ENCODE peak calls at places on chromosomes 5 and 9, in four cellular contexts. O is fibroblast of lung, T is neural progenitor cell, S is GM23248. L is an unnamed sample.

GRCh38 chr5:35773936-35774335 is 82.8 kb upstream of the IL7R start:
- DNase-seq in O (peak; percentile 56), T (no peak), S (peak; percentile 76), L (no peak)

GRCh38 chr9:80147866-80148265 is 576.1 kb downstream of the TLE4 start:
- DNase-seq in O (no peak), T (peak; percentile 36), S (no peak), L (no peak)

GRCh38 chr5:37615184-37615583 is 224.7 kb downstream of the GDNF start:
- DNase-seq in O (peak; percentile 97), T (no peak), S (peak; percentile 95), L (peak; percentile 48)

GRCh38 chr5:84382363-84383295 is 2.1 kb downstream of the EDIL3 start:
- DNase-seq in O (peak; percentile 81), T (peak; percentile 82), S (peak; percentile 47), L (peak; percentile 66)

GRCh38 chr9:87255437-87256155 is 242.1 kb upstream of the DAPK1 start:
- DNase-seq in O (peak; percentile 25), T (no peak), S (peak; percentile 48), L (no peak)

GRCh38 chr5:141617682-141618029 is 1.1 kb downstream of the DIAPH1 start:
- DNase-seq in O (no peak), T (peak; percentile 18), S (peak; percentile 56), L (no peak)

GRCh38 chr5:1510631-1511030 is 13.1 kb downstream of the LPCAT1 start:
- DNase-seq in O (no peak), T (no peak), S (no peak), L (no peak)

GRCh38 chr5:33690736-33691135 is 201.1 kb downstream of the ADAMTS12 start:
- DNase-seq in O (peak; percentile 96), T (no peak), S (peak; percentile 95), L (no peak)

GRCh38 chr5:87410941-87411340 is 1.8 kb downstream of the CCNH start:
- DNase-seq in O (peak; percentile 96), T (no peak), S (peak; percentile 87), L (no peak)

GRCh38 chr5:35832757-35833156 is 23.9 kb upstream of the IL7R start:
- DNase-seq in O (no peak), T (no peak), S (peak; percentile 28), L (no peak)

GRCh38 chr5:159220206-159220605 is 10.9 kb upstream of the RNF145 start:
- DNase-seq in O (no peak), T (no peak), S (peak; percentile 22), L (no peak)

GRCh38 chr9:131539223-131539923 is 6.0 kb upstream of the PRRT1B start:
- DNase-seq in O (no peak), T (no peak), S (no peak), L (no peak)

GRCh38 chr9:90044710-90045151 is 439.9 kb downstream of the GADD45G start:
- DNase-seq in O (peak; percentile 40), T (no peak), S (peak; percentile 47), L (peak; percentile 7)

GRCh38 chr5:154163327-154163997 is 27.1 kb upstream of the GALNT10 start:
- DNase-seq in O (no peak), T (peak; percentile 42), S (no peak), L (no peak)

GRCh38 chr5:61162832-61163567 is 732 bp upstream of the SMIM15 start:
- DNase-seq in O (peak; percentile 33), T (peak; percentile 15), S (peak; percentile 53), L (peak; percentile 21)

GRCh38 chr5:95153581-95153980 is 131.3 kb downstream of the MCTP1 start:
- DNase-seq in O (peak; percentile 11), T (no peak), S (no peak), L (peak; percentile 69)

GRCh38 chr5:116044073-116044472 is 11.8 kb downstream of the ARL14EPL start:
- DNase-seq in O (no peak), T (no peak), S (no peak), L (no peak)

GRCh38 chr5:83543898-83544297 is 72.4 kb downstream of the VCAN start:
- DNase-seq in O (no peak), T (no peak), S (no peak), L (no peak)

GRCh38 chr5:166772770-166773169 is 1518.7 kb upstream of the WWC1 start:
- DNase-seq in O (peak; percentile 60), T (no peak), S (peak; percentile 3), L (no peak)

DNA sequence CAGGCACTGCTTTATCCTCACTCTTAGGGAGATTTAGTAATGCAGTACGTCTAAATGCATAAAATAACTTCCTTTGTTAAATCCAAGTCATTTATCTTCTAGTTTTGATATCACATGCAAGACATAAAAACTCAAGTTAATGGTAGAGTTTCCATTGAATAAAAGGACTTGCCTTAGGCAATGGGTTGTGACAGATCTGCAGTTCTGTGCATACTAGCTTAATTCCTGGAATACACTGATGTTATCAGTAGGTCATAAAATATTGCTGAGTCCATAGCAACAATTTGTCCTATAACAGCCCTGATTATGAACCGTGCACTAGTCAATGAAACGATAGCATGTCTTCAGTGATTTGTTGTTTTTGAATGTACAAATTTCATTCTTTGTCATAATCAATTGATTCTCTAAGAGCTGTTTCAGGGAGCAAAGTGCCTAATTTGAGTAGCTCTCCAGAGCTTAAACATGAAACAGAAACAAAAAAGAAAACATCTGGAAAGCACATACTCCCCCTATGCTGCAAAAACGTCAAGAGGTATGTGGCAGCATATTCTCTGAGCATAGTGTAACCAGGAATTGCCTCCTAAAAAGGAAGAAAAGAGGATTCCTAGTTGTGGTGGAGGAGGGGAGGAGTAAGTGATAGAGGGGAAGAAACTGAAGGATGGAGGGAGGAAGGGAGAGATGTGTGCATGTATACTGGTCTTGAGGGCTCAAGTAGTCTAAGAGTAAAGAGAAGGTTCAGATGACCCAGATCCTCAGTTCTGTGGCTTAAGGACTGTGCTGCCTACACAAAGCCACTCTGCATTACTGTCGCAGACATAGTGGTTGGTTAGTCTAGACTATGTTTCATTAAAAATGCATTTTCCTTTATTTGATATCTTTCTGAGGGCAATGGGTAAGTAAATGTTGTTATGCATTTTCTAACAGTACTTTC is 589.2 kb downstream of the PRR16 start:
- DNase-seq in O (no peak), T (no peak), S (no peak), L (no peak)
- TF ChIP-seq EZH2 in O (no peak), T (no peak), S (no peak), L (no peak)

DNA sequence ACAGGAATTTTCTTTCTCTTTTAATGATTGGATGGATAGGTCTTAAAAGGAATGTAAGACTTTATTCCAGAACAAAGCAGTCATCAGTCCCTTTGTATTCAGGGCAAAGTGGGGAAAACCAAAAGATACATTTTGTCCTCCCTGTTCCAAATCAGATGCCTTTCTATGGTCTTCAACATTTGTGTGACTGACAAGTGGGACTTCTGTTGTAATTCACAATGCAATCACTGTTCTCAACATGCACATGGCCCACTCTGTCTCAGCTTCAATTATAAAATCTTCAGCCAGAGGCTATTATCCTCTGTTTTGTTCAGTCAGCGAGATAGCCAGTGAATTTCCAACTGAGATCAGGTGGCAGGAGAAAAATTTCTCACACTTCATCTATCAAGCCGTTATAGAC is 95.5 kb upstream of the ERBIN start:
- DNase-seq in O (peak; percentile 54), T (peak; percentile 56), S (no peak), L (no peak)
- H3K27ac ChIP-seq in O (no peak overlapping the region), T (peak overlapping the region; percentile 90), S (no peak overlapping the region), L (no peak overlapping the region)

GRCh38 chr5:80033513-80033912 is 1.6 kb upstream of the THBS4 start:
- DNase-seq in O (no peak), T (no peak), S (no peak), L (no peak)

GRCh38 chr5:80036621-80037020 is 1.5 kb downstream of the THBS4 start:
- DNase-seq in O (no peak), T (no peak), S (no peak), L (no peak)

GRCh38 chr5:80034962-80035821 is at the start of gene THBS4:
- DNase-seq in O (no peak), T (peak; percentile 76), S (peak; percentile 16), L (no peak)

GRCh38 chr5:80035839-80036238 is 691 bp downstream of the THBS4 start:
- DNase-seq in O (no peak), T (peak; percentile 22), S (no peak), L (no peak)

DNA sequence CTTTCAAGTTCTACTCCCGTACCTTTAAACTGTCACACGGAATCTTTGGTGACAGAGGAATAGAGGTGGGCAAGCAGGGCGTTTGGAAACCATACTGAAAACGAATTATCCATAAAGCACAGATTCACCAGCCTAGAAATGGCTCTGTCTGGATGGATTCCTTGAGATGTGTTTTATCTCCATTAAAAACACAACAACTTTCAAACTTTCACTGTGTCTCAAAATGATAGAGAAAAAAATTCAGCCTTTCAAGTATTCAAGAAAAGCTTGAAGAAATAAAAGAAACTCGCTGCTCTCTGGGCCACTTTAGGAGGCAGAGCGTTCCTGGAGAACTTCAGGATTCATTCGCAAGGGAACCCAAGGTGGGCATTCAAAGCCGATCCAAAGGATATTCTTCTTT is 589 bp upstream of the THBS4 start:
- DNase-seq in O (no peak), T (peak; percentile 27), S (no peak), L (no peak)
- TF ChIP-seq EZH2 in O (no peak), T (no peak), S (peak; percentile 80), L (no peak)

GRCh38 chr9:629136-629535 is 212.4 kb upstream of the DMRT1 start:
- DNase-seq in O (no peak), T (no peak), S (no peak), L (no peak)

GRCh38 chr9:627571-627970 is 213.9 kb upstream of the DMRT1 start:
- DNase-seq in O (no peak), T (no peak), S (no peak), L (peak; percentile 26)

GRCh38 chr9:626591-626990 is 214.9 kb upstream of the DMRT1 start:
- DNase-seq in O (no peak), T (no peak), S (peak; percentile 49), L (peak; percentile 35)

GRCh38 chr9:631596-631995 is 209.9 kb upstream of the DMRT1 start:
- DNase-seq in O (peak; percentile 81), T (no peak), S (peak; percentile 17), L (no peak)

DNA sequence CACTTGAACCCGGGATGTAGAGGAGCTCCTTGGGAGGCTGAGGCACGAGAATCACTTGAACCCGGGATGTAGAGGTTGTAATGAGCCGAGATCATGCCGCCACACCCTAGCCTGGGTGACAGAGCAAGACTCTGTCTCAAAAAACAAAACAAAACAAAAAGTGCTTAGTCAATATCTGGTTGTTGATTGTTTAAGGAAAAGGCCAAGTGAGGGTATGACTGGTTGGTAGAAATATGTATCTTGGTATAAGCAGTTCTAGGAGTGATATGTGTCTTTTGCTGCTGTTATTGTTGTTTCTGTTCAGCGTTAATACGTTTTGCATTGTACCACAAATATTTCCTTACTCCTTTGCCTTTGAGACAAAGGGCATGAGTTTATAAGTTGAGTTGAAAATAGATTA is 210.7 kb upstream of the DMRT1 start:
- DNase-seq in O (no peak), T (no peak), S (peak; percentile 26), L (no peak)
- H3K27ac ChIP-seq in O (no peak overlapping the region), T (no peak overlapping the region), S (no peak overlapping the region), L (no peak overlapping the region)

DNA sequence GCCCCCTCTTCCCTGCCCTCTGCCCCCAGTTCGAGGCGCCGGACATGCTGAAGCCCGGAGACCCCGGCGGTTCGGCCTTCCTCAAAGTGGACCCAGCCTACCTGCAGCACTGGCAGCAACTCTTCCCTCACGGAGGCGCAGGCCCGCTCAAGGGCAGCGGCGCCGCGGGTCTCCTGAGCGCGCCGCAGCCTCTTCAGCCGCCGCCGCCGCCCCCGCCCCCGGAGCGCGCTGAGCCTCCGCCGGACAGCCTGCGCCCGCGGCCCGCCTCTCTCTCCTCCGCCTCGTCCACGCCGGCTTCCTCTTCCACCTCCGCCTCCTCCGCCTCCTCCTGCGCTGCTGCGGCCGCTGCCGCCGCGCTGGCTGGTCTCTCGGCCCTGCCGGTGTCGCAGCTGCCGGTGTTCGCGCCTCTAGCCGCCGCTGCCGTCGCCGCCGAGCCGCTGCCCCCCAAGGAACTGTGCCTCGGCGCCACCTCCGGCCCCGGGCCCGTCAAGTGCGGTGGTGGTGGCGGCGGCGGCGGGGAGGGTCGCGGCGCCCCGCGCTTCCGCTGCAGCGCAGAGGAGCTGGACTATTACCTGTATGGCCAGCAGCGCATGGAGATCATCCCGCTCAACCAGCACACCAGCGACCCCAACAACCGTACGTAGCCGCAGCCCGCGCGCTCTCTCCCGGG is 1.1 kb downstream of the PRDM6 start:
- DNase-seq in O (peak; percentile 25), T (peak; percentile 79), S (peak; percentile 70), L (peak; percentile 13)
- TF ChIP-seq EZH2 in O (no peak), T (no peak), S (no peak), L (peak; percentile 72)